ENCODE peak calls at places on chromosome 19, in nine cellular contexts. H, N, X, G, T, E, Z, A and Q are unnamed samples.

GRCh38 chr19:46373573-46374359 is 26.9 kb downstream of the PPP5C start:
- DNase-seq in H (no peak), N (peak), X (peak), G (no peak), T (no peak), E (peak), Z (peak), A (no peak), Q (peak)

GRCh38 chr19:5312058-5312457 is 28.6 kb downstream of the PTPRS start:
- DNase-seq in H (no peak), N (no peak), X (no peak), G (no peak), T (no peak), E (no peak), Z (no peak), A (no peak), Q (no peak)

GRCh38 chr19:45767881-45768643 is 990 bp downstream of the SIX5 start:
- DNase-seq in H (no peak), N (peak), X (peak), G (no peak), T (peak), E (no peak), Z (peak), A (no peak), Q (no peak)

GRCh38 chr19:35248310-35249145 is at the start of gene LSR:
- DNase-seq in H (peak), N (no peak), X (peak), G (no peak), T (peak), E (no peak), Z (no peak), A (peak), Q (no peak)

GRCh38 chr19:32607479-32607878 is 26.5 kb downstream of the PDCD5 start:
- DNase-seq in H (no peak), N (no peak), X (no peak), G (no peak), T (no peak), E (no peak), Z (no peak), A (no peak), Q (no peak)

GRCh38 chr19:45878043-45878794 is 7.7 kb downstream of the IRF2BP1 start:
- DNase-seq in H (no peak), N (no peak), X (no peak), G (no peak), T (no peak), E (no peak), Z (no peak), A (no peak), Q (no peak)

GRCh38 chr19:45469132-45469834 is 1.5 kb downstream of the FOSB start:
- DNase-seq in H (peak), N (peak), X (peak), G (peak), T (peak), E (peak), Z (peak), A (peak), Q (peak)

GRCh38 chr19:12837225-12837624 is 1.1 kb upstream of the MAST1 start:
- DNase-seq in H (no peak), N (no peak), X (peak), G (no peak), T (no peak), E (no peak), Z (no peak), A (no peak), Q (no peak)

GRCh38 chr19:39052243-39052746 is 19.9 kb upstream of the FBXO27 start:
- DNase-seq in H (no peak), N (peak), X (peak), G (no peak), T (peak), E (no peak), Z (peak), A (peak), Q (peak)

GRCh38 chr19:782195-783043 is 14.8 kb upstream of the PTBP1 start:
- DNase-seq in H (no peak), N (peak), X (peak), G (no peak), T (peak), E (no peak), Z (peak), A (no peak), Q (no peak)

GRCh38 chr19:6233827-6234511 is 45.8 kb downstream of the MLLT1 start:
- DNase-seq in H (no peak), N (no peak), X (peak), G (no peak), T (peak), E (no peak), Z (no peak), A (no peak), Q (no peak)

GRCh38 chr19:56930647-56931592 is 90.4 kb upstream of the PEG3 start:
- DNase-seq in H (no peak), N (no peak), X (no peak), G (no peak), T (no peak), E (no peak), Z (no peak), A (no peak), Q (no peak)

GRCh38 chr19:10888421-10888866 is 17.1 kb downstream of the CARM1 start:
- DNase-seq in H (no peak), N (no peak), X (no peak), G (no peak), T (peak), E (no peak), Z (no peak), A (no peak), Q (no peak)

GRCh38 chr19:35797663-35798062 is 15.0 kb downstream of the PRODH2 start:
- DNase-seq in H (no peak), N (no peak), X (no peak), G (no peak), T (peak), E (no peak), Z (peak), A (no peak), Q (no peak)

GRCh38 chr19:1627194-1627593 is 21.9 kb upstream of the UQCR11 start:
- DNase-seq in H (no peak), N (no peak), X (no peak), G (no peak), T (no peak), E (no peak), Z (no peak), A (no peak), Q (no peak)